ENCODE peak calls at places on chromosomes 6 and 20, in nine cellular contexts. One of them, this sample, is unnamed.

GRCh38 chr6:47321582-47321981 is 11.9 kb upstream of the TNFRSF21 start:
- DNase-seq in EL: no peak
- DNase-seq in dorsolateral prefrontal cortex: no peak
- DNase-seq in NCI-H1417: no peak
- DNase-seq in NB4: peak
- DNase-seq in cardiac fibroblast: no peak
- DNase-seq in HCT116: no peak
- DNase-seq in H4: no peak
- DNase-seq in left lung: no peak
- DNase-seq in this sample: no peak

GRCh38 chr6:70210462-70210861 is 92.4 kb downstream of the COL9A1 start:
- DNase-seq in EL: no peak
- DNase-seq in dorsolateral prefrontal cortex: no peak
- DNase-seq in NCI-H1417: peak
- DNase-seq in NB4: peak
- DNase-seq in cardiac fibroblast: no peak
- DNase-seq in HCT116: no peak
- DNase-seq in H4: peak
- DNase-seq in left lung: no peak
- DNase-seq in this sample: peak

GRCh38 chr20:50335105-50335504 is 144.5 kb downstream of the CEBPB start:
- DNase-seq in EL: no peak
- DNase-seq in dorsolateral prefrontal cortex: no peak
- DNase-seq in NCI-H1417: peak
- DNase-seq in NB4: peak
- DNase-seq in cardiac fibroblast: peak
- DNase-seq in HCT116: peak
- DNase-seq in H4: peak
- DNase-seq in left lung: no peak
- DNase-seq in this sample: no peak

GRCh38 chr20:47665221-47665991 is 119.9 kb downstream of the SULF2 start:
- DNase-seq in EL: no peak
- DNase-seq in dorsolateral prefrontal cortex: no peak
- DNase-seq in NCI-H1417: no peak
- DNase-seq in NB4: no peak
- DNase-seq in cardiac fibroblast: no peak
- DNase-seq in HCT116: no peak
- DNase-seq in H4: no peak
- DNase-seq in left lung: no peak
- DNase-seq in this sample: no peak

GRCh38 chr20:39107741-39108140 is 145.6 kb downstream of the DHX35 start:
- DNase-seq in EL: peak
- DNase-seq in dorsolateral prefrontal cortex: no peak
- DNase-seq in NCI-H1417: no peak
- DNase-seq in NB4: no peak
- DNase-seq in cardiac fibroblast: no peak
- DNase-seq in HCT116: peak
- DNase-seq in H4: no peak
- DNase-seq in left lung: no peak
- DNase-seq in this sample: peak

GRCh38 chr20:24612799-24613775 is 143.7 kb downstream of the SYNDIG1 start:
- DNase-seq in EL: peak
- DNase-seq in dorsolateral prefrontal cortex: no peak
- DNase-seq in NCI-H1417: no peak
- DNase-seq in NB4: no peak
- DNase-seq in cardiac fibroblast: peak
- DNase-seq in HCT116: no peak
- DNase-seq in H4: peak
- DNase-seq in left lung: no peak
- DNase-seq in this sample: no peak

GRCh38 chr6:167141667-167142432 is 15.9 kb downstream of the GPR31 start:
- DNase-seq in EL: peak
- DNase-seq in dorsolateral prefrontal cortex: peak
- DNase-seq in NCI-H1417: peak
- DNase-seq in NB4: peak
- DNase-seq in cardiac fibroblast: peak
- DNase-seq in HCT116: peak
- DNase-seq in H4: no peak
- DNase-seq in left lung: peak
- DNase-seq in this sample: no peak

GRCh38 chr6:30935018-30935417 is 3.0 kb upstream of the SFTA2 start:
- DNase-seq in EL: no peak
- DNase-seq in dorsolateral prefrontal cortex: no peak
- DNase-seq in NCI-H1417: no peak
- DNase-seq in NB4: no peak
- DNase-seq in cardiac fibroblast: peak
- DNase-seq in HCT116: no peak
- DNase-seq in H4: no peak
- DNase-seq in left lung: peak
- DNase-seq in this sample: no peak

GRCh38 chr6:116929825-116930224 is 52.8 kb downstream of the RFX6 start:
- DNase-seq in EL: no peak
- DNase-seq in dorsolateral prefrontal cortex: no peak
- DNase-seq in NCI-H1417: no peak
- DNase-seq in NB4: no peak
- DNase-seq in cardiac fibroblast: no peak
- DNase-seq in HCT116: no peak
- DNase-seq in H4: no peak
- DNase-seq in left lung: no peak
- DNase-seq in this sample: no peak

GRCh38 chr20:44901972-44902371 is 7.9 kb upstream of the PABPC1L start:
- DNase-seq in EL: peak
- DNase-seq in dorsolateral prefrontal cortex: no peak
- DNase-seq in NCI-H1417: no peak
- DNase-seq in NB4: no peak
- DNase-seq in cardiac fibroblast: no peak
- DNase-seq in HCT116: no peak
- DNase-seq in H4: no peak
- DNase-seq in left lung: no peak
- DNase-seq in this sample: peak

This sample was measured in EH.